ENCODE peak calls at places on chromosomes 13 and 19, in five cellular contexts. Z, Y, N, F and I are unnamed samples.

GRCh38 chr19:35306473-35307246 is 14.7 kb downstream of the MAG start:
- DNase-seq in Y (no peak), Z (no peak), N (no peak), F (no peak), I (peak)

GRCh38 chr13:42066542-42066941 is 18.1 kb downstream of the DGKH start:
- DNase-seq in F (no peak), Y (no peak), Z (peak), N (no peak), I (no peak)

GRCh38 chr13:98450495-98451167 is 126.3 kb downstream of the STK24 start:
- DNase-seq in F (peak), Y (no peak), Z (no peak), N (no peak), I (no peak)

GRCh38 chr19:29795461-29795860 is 16.3 kb upstream of the CCNE1 start:
- DNase-seq in F (no peak), Y (no peak), Z (no peak), N (no peak), I (no peak)

GRCh38 chr13:41075034-41075433 is 13.7 kb downstream of the WBP4 start:
- DNase-seq in Z (peak), F (no peak), Y (no peak), N (no peak), I (peak)

GRCh38 chr13:111395511-111396393 is 75.3 kb downstream of the TEX29 start:
- DNase-seq in F (no peak), Y (peak), N (no peak), Z (no peak), I (no peak)

GRCh38 chr19:21023901-21024300 is 3.4 kb downstream of the ZNF430 start:
- DNase-seq in N (no peak), Z (peak), F (no peak), Y (no peak), I (peak)

GRCh38 chr19:52638601-52639000 is 446 bp upstream of the ZNF83 start:
- DNase-seq in N (no peak), Y (no peak), F (no peak), Z (no peak), I (no peak)

GRCh38 chr19:1001538-1002166 is 1.4 kb downstream of the GRIN3B start:
- DNase-seq in N (no peak), Z (no peak), F (peak), Y (no peak), I (no peak)

GRCh38 chr19:7921302-7921954 is 1.3 kb downstream of the SNAPC2 start:
- DNase-seq in N (no peak), F (no peak), Z (no peak), Y (no peak), I (no peak)

GRCh38 chr13:96822900-96823299 is 171.4 kb downstream of the OXGR1 start:
- DNase-seq in Y (no peak), N (no peak), Z (peak), F (no peak), I (peak)

GRCh38 chr13:27909378-27909777 is 10.4 kb upstream of the PDX1 start:
- DNase-seq in Y (no peak), N (no peak), Z (no peak), F (no peak), I (no peak)
- H3K4me3 ChIP-seq in Y (no peak), N (no peak), Z (no peak), F (no peak), I (no peak)

DNA sequence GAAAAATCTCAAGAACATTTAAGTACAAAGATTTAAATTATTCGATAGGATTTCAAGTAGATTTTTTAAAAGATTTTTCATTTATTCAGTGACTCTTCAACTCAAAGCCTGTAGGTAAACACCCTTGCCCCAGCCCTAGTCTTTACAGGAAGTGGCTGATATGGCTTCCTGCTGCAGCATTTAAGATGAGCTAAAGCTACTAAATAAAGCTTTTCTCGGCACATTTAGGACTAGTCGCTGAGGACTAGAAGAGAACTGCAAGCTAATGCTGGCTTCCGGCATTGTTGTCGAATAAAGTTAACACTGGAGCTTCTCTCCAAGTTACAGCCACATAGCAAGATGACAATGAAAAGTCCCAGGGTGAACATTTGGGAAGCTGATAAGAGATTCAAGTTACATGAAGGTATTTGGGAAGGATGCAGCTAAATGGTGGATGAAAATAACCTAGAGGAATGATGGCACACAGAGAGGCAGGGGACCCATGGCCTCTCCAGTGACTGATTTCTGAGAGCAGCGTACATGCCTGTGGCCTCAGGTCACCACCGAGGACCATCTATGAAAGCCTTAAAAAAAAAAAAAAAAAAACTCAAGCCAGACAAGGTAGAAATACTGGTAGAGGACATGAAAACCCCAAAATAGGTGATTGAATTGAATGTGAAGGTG is 155.6 kb downstream of the DCT start:
- DNase-seq in N (no peak), Z (no peak), Y (no peak), F (no peak), I (no peak)
- H3K4me3 ChIP-seq in N (no peak), Z (no peak), Y (no peak), F (no peak), I (no peak)

GRCh38 chr19:13014101-13014920 is 19.0 kb downstream of the NFIX start:
- DNase-seq in F (no peak), Y (no peak), Z (no peak), N (no peak), I (no peak)
- H3K4me3 ChIP-seq in F (peak), Y (no peak), Z (no peak), N (no peak), I (no peak)

DNA sequence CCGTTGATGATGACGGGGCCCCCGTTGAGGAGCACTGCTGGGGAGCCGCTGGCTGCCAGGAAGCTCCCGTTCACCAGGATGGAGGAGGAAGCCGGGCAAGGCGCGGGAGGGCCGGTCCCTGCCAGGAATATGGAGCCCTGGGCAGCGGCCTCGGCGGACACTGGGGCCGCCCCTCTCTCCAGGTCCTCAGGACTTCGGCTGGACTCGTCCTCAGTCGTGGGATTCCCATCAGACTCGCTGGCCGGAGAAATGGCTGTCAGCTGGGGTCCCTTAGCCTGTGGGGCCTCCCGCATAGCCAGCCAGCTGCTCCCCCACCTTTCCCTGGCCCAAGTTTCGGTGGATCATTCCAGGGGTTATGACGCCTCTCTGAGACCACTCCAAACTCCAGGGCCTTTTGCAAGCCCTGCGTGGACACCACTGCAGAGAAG is 2.1 kb downstream of the SIX5 start:
- DNase-seq in Z (peak), Y (no peak), F (no peak), N (no peak), I (no peak)
- H3K4me3 ChIP-seq in Z (peak), Y (peak), F (peak), N (peak), I (peak)

DNA sequence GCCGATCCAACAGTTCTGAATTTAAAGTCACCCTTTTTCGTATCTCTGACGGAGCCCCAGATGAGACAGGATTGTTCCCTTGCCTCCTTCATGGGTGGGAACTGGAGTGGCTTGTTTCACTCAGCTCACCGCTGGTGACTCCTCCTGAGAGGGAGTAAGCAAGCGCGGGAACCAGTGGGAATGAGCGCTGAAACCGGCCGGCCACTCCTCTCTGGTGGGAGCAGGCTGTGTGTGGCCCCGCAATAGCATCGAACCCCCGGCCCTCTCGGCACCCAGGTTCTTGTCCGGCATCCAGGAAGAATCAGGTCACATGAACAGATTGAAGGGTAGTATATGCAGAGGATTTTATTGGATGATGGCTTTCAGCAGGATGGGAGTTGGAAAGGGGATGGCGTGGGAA is 1211.6 kb upstream of the PCDH20 start:
- DNase-seq in F (peak), N (no peak), Y (peak), Z (no peak), I (no peak)
- H3K4me3 ChIP-seq in F (no peak), N (no peak), Y (no peak), Z (no peak), I (no peak)

GRCh38 chr13:48492123-48493075 is 40.5 kb downstream of the RCBTB2 start:
- DNase-seq in Z (no peak), N (peak), Y (peak), F (peak), I (no peak)

GRCh38 chr13:48494874-48495273 is 38.0 kb downstream of the RCBTB2 start:
- DNase-seq in Z (no peak), F (no peak), Y (no peak), N (no peak), I (no peak)

GRCh38 chr13:48493851-48494250 is 39.0 kb downstream of the RCBTB2 start:
- DNase-seq in N (no peak), Y (no peak), Z (no peak), F (no peak), I (peak)

GRCh38 chr13:48491423-48492122 is 41.3 kb downstream of the RCBTB2 start:
- DNase-seq in Y (no peak), F (no peak), N (no peak), Z (peak), I (no peak)

GRCh38 chr13:48493076-48493765 is 39.7 kb downstream of the RCBTB2 start:
- DNase-seq in Y (no peak), Z (no peak), F (no peak), N (no peak), I (peak)
- H3K4me3 ChIP-seq in Y (no peak), Z (no peak), F (no peak), N (no peak), I (no peak)

DNA sequence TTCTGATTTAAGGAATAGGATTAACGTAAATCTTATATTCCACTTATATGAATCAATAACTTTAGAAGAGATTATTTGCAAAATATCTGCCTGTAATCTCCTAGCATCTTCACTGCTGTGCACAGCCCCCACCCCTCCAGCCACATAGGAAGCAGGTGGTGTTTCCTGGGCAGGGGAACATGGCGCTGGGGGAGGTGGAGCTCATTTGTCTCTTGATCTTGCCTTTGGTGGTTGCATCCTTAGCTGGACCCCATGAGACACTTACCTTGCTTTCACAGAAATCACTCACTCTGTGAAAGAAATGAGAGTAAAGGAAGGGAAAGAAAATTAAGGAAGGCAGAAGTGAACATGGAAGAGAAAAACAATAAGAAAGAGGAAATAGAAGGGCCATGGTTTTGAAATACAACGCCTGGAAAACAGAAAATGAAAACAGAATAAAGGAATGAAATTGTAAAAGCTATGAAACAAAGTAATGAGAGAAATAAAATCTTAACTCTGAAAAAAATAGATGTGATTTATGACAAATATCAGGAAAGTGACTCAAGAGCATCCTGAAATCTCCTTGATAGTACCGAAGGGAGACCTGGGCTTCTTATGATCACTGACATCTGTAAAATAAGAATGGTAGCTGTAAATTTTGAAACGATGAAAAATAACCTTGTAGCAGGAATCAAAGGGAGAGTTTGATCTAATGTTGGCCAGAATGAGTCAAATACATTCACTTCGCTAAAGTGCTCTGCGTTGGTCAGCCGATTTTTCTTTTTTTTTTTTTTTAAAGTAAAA is 17.2 kb upstream of the RNASEH2B start:
- DNase-seq in N (no peak), F (no peak), Z (no peak), Y (no peak), I (no peak)
- H3K4me3 ChIP-seq in N (no peak), F (no peak), Z (no peak), Y (no peak), I (no peak)

GRCh38 chr13:110329798-110330461 is 22.8 kb downstream of the COL4A2 start:
- DNase-seq in N (no peak), Y (no peak), F (no peak), Z (peak), I (no peak)
- H3K4me3 ChIP-seq in N (no peak), Y (no peak), F (no peak), Z (no peak), I (no peak)

DNA sequence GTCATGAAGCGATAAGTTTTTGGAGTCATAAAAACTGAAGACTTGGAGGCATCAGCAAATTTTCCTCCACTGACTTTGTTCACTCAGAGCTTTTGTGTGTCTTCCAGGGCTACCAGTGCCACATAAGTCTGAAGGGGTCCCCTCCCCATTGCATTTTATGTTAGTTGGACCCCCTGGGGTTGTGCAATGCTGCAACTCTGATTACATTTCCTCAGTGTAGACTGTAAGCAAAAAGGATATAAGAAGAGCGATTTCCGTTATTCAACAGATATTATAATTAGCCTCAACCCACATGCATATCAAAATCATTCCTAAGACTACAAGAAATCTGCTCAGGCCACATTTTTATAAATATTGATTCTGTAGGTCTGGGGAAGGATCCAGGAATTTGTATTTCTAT is 324.0 kb downstream of the TDRD3 start:
- DNase-seq in Z (no peak), N (no peak), F (no peak), Y (no peak), I (no peak)
- H3K4me3 ChIP-seq in Z (no peak), N (no peak), F (no peak), Y (no peak), I (no peak)